ENCODE peak calls at places on chromosome 15, in nine cellular contexts. L is foreskin keratinocyte, Q is amygdala, K is putamen, J is astrocyte, X is adrenal gland, G is NB4, I is gastrocnemius medialis, D is EL. R is an unnamed sample.

GRCh38 chr15:49190586-49190985 is 20.5 kb downstream of the GALK2 start:
- DNase-seq in K (no peak), D (no peak), G (peak; percentile 67), X (no peak), J (no peak), I (no peak), L (no peak), Q (no peak), R (peak; percentile 64)

GRCh38 chr15:67184208-67184925 is 70.1 kb downstream of the AAGAB start:
- DNase-seq in K (no peak), D (no peak), X (no peak), J (no peak), L (no peak), Q (no peak), G (no peak), I (no peak), R (no peak)

GRCh38 chr15:66905954-66906353 is 159.4 kb upstream of the SMAD3 start:
- DNase-seq in J (no peak), X (peak; percentile 9), Q (no peak), G (peak; percentile 37), D (no peak), I (no peak), K (no peak), L (no peak), R (no peak)

GRCh38 chr15:88635343-88635742 is 3.5 kb upstream of the ISG20 start:
- DNase-seq in Q (no peak), D (no peak), I (no peak), K (no peak), L (no peak), X (no peak), J (no peak), G (no peak), R (no peak)

GRCh38 chr15:40399370-40399769 is 6.2 kb upstream of the IVD start:
- DNase-seq in L (no peak), K (no peak), J (no peak), G (no peak), D (no peak), X (no peak), I (no peak), Q (no peak), R (no peak)

GRCh38 chr15:74830868-74831267 is 4.4 kb downstream of the CPLX3 start:
- DNase-seq in L (no peak), D (no peak), X (no peak), I (no peak), K (peak; percentile 68), J (no peak), G (no peak), Q (peak; percentile 7), R (no peak)

GRCh38 chr15:68205949-68206539 is 912 bp upstream of the CALML4 start:
- DNase-seq in L (no peak), J (no peak), I (peak; percentile 50), X (peak; percentile 52), Q (no peak), D (no peak), G (peak; percentile 66), K (peak; percentile 35), R (no peak)

GRCh38 chr15:64842986-64843561 is 1.4 kb downstream of the PLEKHO2 start:
- DNase-seq in Q (no peak), L (no peak), I (peak; percentile 46), G (peak; percentile 93), X (peak; percentile 71), D (peak; percentile 72), J (no peak), K (no peak), R (peak; percentile 83)

GRCh38 chr15:50675524-50676144 is 11.0 kb downstream of the TRPM7 start:
- DNase-seq in J (no peak), Q (no peak), D (peak; percentile 45), K (no peak), G (peak; percentile 35), I (no peak), X (no peak), L (no peak), R (peak; percentile 13)

GRCh38 chr15:47477253-47477652 is 240.1 kb upstream of the SEMA6D start:
- DNase-seq in J (no peak), X (no peak), L (no peak), Q (no peak), K (no peak), G (no peak), I (no peak), D (peak; percentile 5), R (no peak)

GRCh38 chr15:59741274-59741906 is 52.3 kb upstream of the BNIP2 start:
- DNase-seq in Q (no peak), J (no peak), L (peak; percentile 10), K (no peak), I (no peak), D (peak; percentile 17), X (no peak), G (peak; percentile 29), R (no peak)

GRCh38 chr15:100468265-100468664 is 60.5 kb downstream of the CERS3 start:
- DNase-seq in L (no peak), D (peak; percentile 64), J (peak; percentile 20), Q (no peak), G (no peak), X (peak; percentile 63), K (no peak), I (peak; percentile 11), R (no peak)

GRCh38 chr15:70741107-70741511 is 22.2 kb downstream of the UACA start:
- DNase-seq in K (no peak), J (peak; percentile 72), D (peak; percentile 78), L (no peak), I (peak; percentile 92), G (peak; percentile 35), Q (no peak), X (peak; percentile 81), R (peak; percentile 47)

GRCh38 chr15:77456746-77457618 is 36.3 kb downstream of the HMG20A start:
- DNase-seq in X (no peak), L (no peak), G (no peak), D (no peak), J (peak; percentile 52), K (peak; percentile 5), I (no peak), Q (no peak), R (no peak)

GRCh38 chr15:89226359-89227221 is 5.2 kb upstream of the RLBP1 start:
- DNase-seq in X (no peak), D (no peak), K (no peak), I (no peak), G (no peak), J (no peak), L (no peak), Q (no peak), R (no peak)

GRCh38 chr15:99102332-99103235 is 2.3 kb upstream of the SYNM start:
- DNase-seq in J (no peak), I (no peak), Q (no peak), L (no peak), X (no peak), D (no peak), K (no peak), G (no peak), R (no peak)

GRCh38 chr15:58190419-58190818 is 52.2 kb downstream of the AQP9 start:
- DNase-seq in Q (no peak), J (no peak), K (no peak), G (no peak), X (no peak), I (no peak), L (peak; percentile 44), D (no peak), R (no peak)

GRCh38 chr15:71251548-71252035 is 136.3 kb downstream of the THSD4 start:
- DNase-seq in J (peak; percentile 15), X (peak; percentile 40), K (no peak), I (no peak), Q (no peak), G (no peak), D (peak; percentile 45), L (no peak), R (no peak)

GRCh38 chr15:82314769-82315518 is 34.3 kb downstream of the GOLGA6L10 start:
- DNase-seq in J (no peak), I (no peak), L (no peak), G (no peak), D (no peak), X (no peak), K (no peak), Q (no peak), R (no peak)

GRCh38 chr15:66184936-66185790 is 68.4 kb downstream of the MEGF11 start:
- DNase-seq in K (no peak), G (no peak), J (no peak), D (no peak), I (no peak), Q (no peak), X (no peak), L (no peak), R (no peak)

GRCh38 chr15:52247481-52247880 is 48.1 kb downstream of the MYO5C start:
- DNase-seq in K (no peak), J (no peak), D (no peak), Q (no peak), I (no peak), X (no peak), L (no peak), G (no peak), R (no peak)

GRCh38 chr15:70190296-70190695 is 92.6 kb upstream of the TLE3 start:
- DNase-seq in D (no peak), I (no peak), X (no peak), Q (no peak), L (no peak), J (no peak), G (no peak), K (no peak), R (no peak)

GRCh38 chr15:33623010-33623409 is 312.2 kb downstream of the RYR3 start:
- DNase-seq in Q (no peak), D (no peak), G (peak; percentile 4), L (no peak), K (no peak), X (no peak), I (no peak), J (no peak), R (no peak)